ENCODE peak calls at places on chromosome 11, in seven cellular contexts. X is cardiac muscle cell; S is ovary; M is CD8-positive, alpha-beta memory T cell; T is endothelial cell of umbilical vein; A is fibroblast of lung; G is transverse colon. W is an unnamed sample. For H3K4me1, the result is how much of the 10 kb centered on the place peaks cover.

GRCh38 chr11:121557348-121557747 is 104.6 kb upstream of the SORL1-AS1 start:
- DNase-seq in G (no peak), M (no peak), S (no peak), X (no peak), A (no peak), T (no peak), W (no peak)

GRCh38 chr11:115170133-115170815 is 333.9 kb downstream of the CADM1 start:
- DNase-seq in G (peak), X (peak), A (peak), T (peak), M (no peak), S (no peak), W (no peak)

GRCh38 chr11:111886844-111887243 is 7.5 kb downstream of the CFAP68 start:
- DNase-seq in S (no peak), M (no peak), T (no peak), A (peak), G (no peak), X (no peak), W (no peak)

GRCh38 chr11:75563501-75563977 is 1.5 kb downstream of the SERPINH1 start:
- DNase-seq in T (peak), A (no peak), G (no peak), M (no peak), S (no peak), X (no peak), W (no peak)

GRCh38 chr11:2815762-2816496 is 69.6 kb downstream of the CDKN1C start:
- DNase-seq in S (no peak), G (no peak), M (no peak), A (no peak), T (no peak), X (no peak), W (peak)

GRCh38 chr11:13663631-13664071 is 4.8 kb upstream of the FAR1 start:
- DNase-seq in S (no peak), X (no peak), M (no peak), G (peak), T (peak), A (peak), W (no peak)

GRCh38 chr11:78957481-78958245 is 383.0 kb upstream of the NARS2 start:
- DNase-seq in A (peak), X (no peak), G (no peak), S (no peak), M (no peak), T (peak), W (no peak)

GRCh38 chr11:6404341-6405038 is 14.2 kb downstream of the SMPD1 start:
- DNase-seq in A (no peak), X (no peak), T (no peak), M (no peak), G (no peak), S (no peak), W (no peak)

GRCh38 chr11:32071811-32072210 is 19.1 kb upstream of the RCN1 start:
- DNase-seq in S (no peak), T (peak), G (no peak), M (no peak), X (peak), A (peak), W (no peak)

GRCh38 chr11:42552786-42553185 is 759.0 kb upstream of the API5 start:
- DNase-seq in S (no peak), X (no peak), G (no peak), A (no peak), T (no peak), M (no peak), W (no peak)

GRCh38 chr11:16361108-16361869 is 4.9 kb upstream of the SOX6 start:
- DNase-seq in T (no peak), G (no peak), S (no peak), X (no peak), M (no peak), A (no peak), W (no peak)

GRCh38 chr11:76803023-76803422 is 19.9 kb downstream of the TSKU start:
- DNase-seq in G (no peak), S (no peak), T (no peak), X (no peak), M (no peak), A (peak), W (no peak)

GRCh38 chr11:129992161-129992944 is 10.3 kb downstream of the PRDM10 start:
- DNase-seq in A (peak), M (no peak), X (peak), T (peak), G (peak), S (no peak), W (no peak)

GRCh38 chr11:19455731-19456130 is 215.0 kb upstream of the E2F8 start:
- DNase-seq in T (no peak), G (no peak), X (no peak), S (no peak), M (no peak), A (peak), W (no peak)

GRCh38 chr11:117097567-117098268 is 510 bp downstream of the SIK3 start:
- DNase-seq in X (peak), G (peak), M (peak), S (no peak), T (peak), A (no peak), W (no peak)

GRCh38 chr11:18093946-18094345 is 11.9 kb downstream of the SAAL1 start:
- DNase-seq in X (no peak), M (no peak), G (no peak), A (no peak), T (no peak), S (no peak), W (no peak)

GRCh38 chr11:15062631-15063030 is 10.8 kb upstream of the CALCB start:
- DNase-seq in T (no peak), S (no peak), A (no peak), M (no peak), G (no peak), X (no peak), W (no peak)

GRCh38 chr11:20112291-20113146 is 47.8 kb downstream of the DBX1 start:
- DNase-seq in M (no peak), X (no peak), S (peak), T (peak), G (peak), A (peak), W (peak)

GRCh38 chr11:45001466-45002165 is 50.9 kb upstream of the TP53I11 start:
- DNase-seq in M (no peak), T (no peak), S (no peak), A (no peak), X (no peak), G (no peak), W (no peak)

GRCh38 chr11:83521647-83522596 is 235.8 kb upstream of the CCDC90B start:
- DNase-seq in M (no peak), X (peak), T (no peak), S (no peak), G (no peak), A (peak), W (peak)

GRCh38 chr11:105144887-105145286 is 5.3 kb upstream of the CARD18 start:
- DNase-seq in M (no peak), S (no peak), G (no peak), T (peak), X (no peak), A (peak), W (no peak)

GRCh38 chr11:116513894-116514293 is 258.9 kb downstream of the BUD13 start:
- DNase-seq in M (no peak), S (no peak), G (peak), X (peak), T (peak), A (peak), W (peak)

GRCh38 chr11:19864141-19865120 is 151.8 kb downstream of the NAV2 start:
- DNase-seq in S (no peak), X (no peak), M (no peak), G (no peak), T (peak), A (no peak), W (no peak)

GRCh38 chr11:130070109-130070828 is 575 bp downstream of the APLP2 start:
- DNase-seq in M (peak), G (peak), X (peak), S (peak), T (peak), A (peak), W (peak)

GRCh38 chr11:121328967-121329653 is 36.5 kb downstream of the SC5D start:
- DNase-seq in X (no peak), T (no peak), A (no peak), G (no peak), M (no peak), S (no peak), W (no peak)

GRCh38 chr11:17013548-17014320 is 480 bp downstream of the PLEKHA7 start:
- DNase-seq in A (no peak), X (peak), T (no peak), G (peak), S (peak), M (no peak), W (no peak)

GRCh38 chr11:17807034-17807433 is 72.5 kb downstream of the KCNC1 start:
- DNase-seq in T (no peak), S (no peak), M (no peak), X (no peak), G (no peak), A (no peak), W (no peak)

GRCh38 chr11:105579111-105579510 is 30.8 kb upstream of the GRIA4 start:
- DNase-seq in X (no peak), T (no peak), S (no peak), G (no peak), A (no peak), M (no peak), W (no peak)

GRCh38 chr11:94567181-94567670 is at the start of gene PIWIL4:
- DNase-seq in S (no peak), T (no peak), X (no peak), M (no peak), A (no peak), G (no peak), W (no peak)

GRCh38 chr11:104333977-104334376 is 170.0 kb upstream of the PDGFD start:
- DNase-seq in M (no peak), A (no peak), X (no peak), G (no peak), T (peak), S (no peak), W (no peak)

GRCh38 chr11:44857490-44857889 is 93.2 kb downstream of the TP53I11 start:
- DNase-seq in S (no peak), G (no peak), A (no peak), T (no peak), X (peak), M (no peak), W (peak)

GRCh38 chr11:86664930-86665329 is 7.5 kb downstream of the ME3 start:
- DNase-seq in X (no peak), M (no peak), G (no peak), T (no peak), S (no peak), A (no peak), W (no peak)

GRCh38 chr11:77530879-77531278 is 57.0 kb upstream of the PAK1 start:
- DNase-seq in M (no peak), T (no peak), G (no peak), S (no peak), A (no peak), X (no peak), W (no peak)

GRCh38 chr11:15158351-15159015 is 43.8 kb downstream of the INSC start:
- DNase-seq in T (no peak), M (no peak), X (no peak), G (no peak), S (no peak), A (peak), W (no peak)

GRCh38 chr11:128588086-128588485 is 728 bp upstream of the ETS1 start:
- DNase-seq in S (no peak), M (no peak), T (no peak), A (peak), G (no peak), X (no peak), W (no peak)

GRCh38 chr11:111531687-111532364 is 8.7 kb upstream of the LAYN start:
- DNase-seq in G (no peak), T (no peak), M (no peak), A (peak), S (no peak), X (no peak), W (no peak)

GRCh38 chr11:92380882-92381281 is 156.3 kb downstream of the FAT3 start:
- DNase-seq in M (no peak), A (peak), S (no peak), T (peak), G (no peak), X (no peak), W (no peak)

GRCh38 chr11:67279589-67280340 is 9.3 kb upstream of the ANKRD13D start:
- DNase-seq in M (no peak), T (no peak), S (no peak), G (no peak), X (no peak), A (no peak), W (peak)
- H3K4me1 ChIP-seq in M (half or more), T (under half), S (under half), G (under half), X (under half), A (under half), W (under half)

GRCh38 chr11:102319544-102319943 is 2.3 kb downstream of the BIRC3 start:
- DNase-seq in A (no peak), S (no peak), X (no peak), T (no peak), M (no peak), G (no peak), W (no peak)

GRCh38 chr11:102317768-102318103 is 452 bp downstream of the BIRC3 start:
- DNase-seq in G (no peak), T (no peak), X (no peak), A (no peak), S (no peak), M (no peak), W (no peak)

GRCh38 chr11:102317099-102317767 is at the start of gene BIRC3:
- DNase-seq in G (peak), A (peak), T (peak), M (peak), X (peak), S (peak), W (peak)

GRCh38 chr11:102320166-102320565 is 2.9 kb downstream of the BIRC3 start:
- DNase-seq in T (no peak), M (no peak), A (no peak), X (no peak), S (no peak), G (no peak), W (no peak)

GRCh38 chr11:102318469-102318868 is 1.2 kb downstream of the BIRC3 start:
- DNase-seq in G (peak), A (no peak), S (no peak), T (no peak), M (peak), X (no peak), W (no peak)
- H3K4me3 ChIP-seq in G (no peak), A (no peak), S (no peak), T (no peak), M (peak), X (no peak), W (peak)

GRCh38 chr11:46731545-46731944 is 12.5 kb downstream of the F2 start:
- DNase-seq in G (no peak), M (no peak), X (no peak), S (no peak), T (no peak), A (no peak), W (no peak)
- H3K4me1 ChIP-seq in G (under half), M (under half), X (under half), S (under half), T (under half), A (under half), W (under half)

GRCh38 chr11:37952035-37952434 is 1354.0 kb upstream of the RAG2 start:
- DNase-seq in X (no peak), S (no peak), G (no peak), T (no peak), A (no peak), M (no peak), W (no peak)

GRCh38 chr11:37963440-37963839 is 1365.4 kb upstream of the RAG2 start:
- DNase-seq in G (no peak), S (no peak), M (no peak), X (no peak), T (no peak), A (no peak), W (no peak)

GRCh38 chr11:37957717-37958116 is 1359.7 kb upstream of the RAG2 start:
- DNase-seq in M (no peak), G (no peak), T (no peak), A (no peak), X (no peak), S (no peak), W (no peak)
- H3K4me3 ChIP-seq in M (no peak), G (no peak), T (no peak), A (no peak), X (no peak), S (no peak), W (no peak)

GRCh38 chr11:7525424-7525823 is 11.6 kb downstream of the PPFIBP2 start:
- DNase-seq in X (no peak), G (no peak), T (no peak), A (no peak), M (no peak), S (no peak), W (no peak)

GRCh38 chr11:7522546-7522945 is 8.7 kb downstream of the PPFIBP2 start:
- DNase-seq in A (no peak), X (no peak), T (no peak), G (no peak), M (no peak), S (no peak), W (no peak)

GRCh38 chr11:7527029-7527428 is 13.2 kb downstream of the PPFIBP2 start:
- DNase-seq in X (no peak), A (no peak), T (no peak), G (no peak), M (no peak), S (no peak), W (no peak)

GRCh38 chr11:7523416-7524210 is 9.8 kb downstream of the PPFIBP2 start:
- DNase-seq in X (no peak), G (no peak), M (no peak), S (no peak), A (no peak), T (no peak), W (no peak)

DNA sequence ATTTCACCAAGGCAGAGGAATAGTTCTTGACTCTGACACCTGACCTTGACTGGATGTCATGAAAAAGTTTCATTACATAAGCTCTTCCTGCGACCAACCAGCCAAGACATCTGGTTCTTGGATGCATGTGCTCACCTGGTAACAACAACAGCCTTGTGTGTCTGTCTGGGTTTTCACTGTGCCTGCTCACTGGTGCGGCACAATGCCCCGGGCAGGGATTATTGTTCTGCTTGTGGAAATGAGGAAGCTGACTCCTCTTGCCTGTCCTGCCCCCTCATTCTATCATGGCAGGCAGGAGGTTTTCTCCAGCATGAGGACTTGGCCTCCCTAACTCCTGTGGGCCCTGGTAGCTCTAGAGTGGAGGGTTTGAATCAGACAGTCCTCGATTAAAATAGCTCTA is 11.0 kb downstream of the PPFIBP2 start:
- DNase-seq in A (no peak), S (no peak), M (no peak), X (no peak), T (no peak), G (peak), W (peak)
- H3K4me1 ChIP-seq in A (under half), S (under half), M (half or more), X (under half), T (under half), G (under half), W (under half)

DNA sequence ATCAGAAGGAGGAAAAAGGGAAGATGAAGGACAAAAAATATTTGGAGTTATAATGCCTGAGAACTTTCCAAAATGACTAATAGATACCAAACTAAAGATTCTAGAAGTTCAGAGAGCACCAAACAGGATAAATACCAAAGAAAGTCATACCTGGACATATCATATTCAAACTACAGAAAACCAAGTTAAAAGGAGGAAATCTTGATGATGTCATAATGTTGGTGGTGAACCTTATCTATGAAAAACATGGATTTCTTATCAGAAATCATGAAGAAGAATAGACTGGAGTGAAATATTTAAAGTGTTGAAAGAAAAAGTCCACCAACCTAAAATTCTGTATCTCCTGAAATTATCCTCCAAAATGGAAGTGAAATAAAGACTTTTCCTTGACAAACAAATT is 389.2 kb downstream of the JRKL start:
- DNase-seq in X (no peak), S (no peak), G (no peak), M (no peak), T (no peak), A (no peak), W (no peak)
- H3K4me3 ChIP-seq in X (no peak), S (no peak), G (no peak), M (no peak), T (no peak), A (no peak), W (no peak)

DNA sequence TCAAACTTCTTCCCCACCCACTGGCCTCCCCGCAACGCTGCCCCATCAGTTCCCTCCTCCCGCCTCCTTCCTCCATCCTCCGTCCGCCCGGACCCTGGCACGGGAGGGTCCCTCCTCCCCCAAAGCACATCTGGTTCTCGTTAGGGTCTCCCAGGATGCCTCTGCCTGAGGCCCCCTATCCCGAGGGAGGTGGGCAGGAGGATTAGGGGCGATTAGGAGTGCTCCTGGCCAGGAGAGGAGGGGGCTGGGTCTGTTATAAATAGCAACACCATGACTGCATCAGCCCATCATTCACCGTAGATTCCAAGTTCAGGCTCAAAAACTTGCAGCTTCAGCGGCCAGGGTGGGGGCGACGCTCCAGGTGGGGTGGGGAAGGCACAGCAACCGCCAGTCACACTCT is 10.4 kb downstream of the MYRF start:
- DNase-seq in M (no peak), X (peak), G (no peak), T (no peak), A (no peak), S (no peak), W (no peak)
- H3K4me1 ChIP-seq in M (under half), X (under half), G (under half), T (under half), A (under half), S (under half), W (under half)